ENCODE peak calls at places on chromosomes 13 and 19, in nine cellular contexts. X is brain microvascular endothelial cell; W is tibial artery; Z is CD8-positive, alpha-beta T cell; E is colonic mucosa; I is BE2C; P is AG04450; K is foreskin fibroblast; C is K562. L is an unnamed sample.

GRCh38 chr19:7905859-7906258 is 2.2 kb downstream of the MAP2K7 start:
- DNase-seq in C (no peak), E (no peak), X (no peak), P (no peak), K (no peak), I (no peak), W (no peak), Z (no peak), L (no peak)

GRCh38 chr19:40241809-40242384 is 15.4 kb upstream of the CCNP start:
- DNase-seq in K (no peak), I (no peak), C (no peak), X (no peak), Z (no peak), P (no peak), W (peak; percentile 35), E (no peak), L (no peak)

GRCh38 chr19:56159616-56160271 is 16.1 kb upstream of the GALP start:
- DNase-seq in X (no peak), E (no peak), W (no peak), Z (no peak), I (no peak), K (no peak), P (no peak), C (no peak), L (no peak)

GRCh38 chr19:33217881-33218280 is 7.8 kb downstream of the SLC7A10 start:
- DNase-seq in P (no peak), I (no peak), W (no peak), Z (no peak), K (no peak), E (no peak), X (no peak), C (no peak), L (no peak)

GRCh38 chr19:50266896-50267295 is 62.3 kb downstream of the KCNC3 start:
- DNase-seq in I (no peak), X (no peak), E (peak; percentile 73), W (no peak), Z (no peak), P (no peak), C (peak; percentile 59), K (no peak), L (no peak)

GRCh38 chr19:41706741-41707501 is 1.5 kb upstream of the CEACAM5 start:
- DNase-seq in E (peak; percentile 87), Z (peak; percentile 78), C (peak; percentile 82), I (peak; percentile 66), P (no peak), K (peak; percentile 32), W (no peak), X (no peak), L (no peak)

GRCh38 chr13:105665284-105665683 is 870.2 kb downstream of the EFNB2 start:
- DNase-seq in W (no peak), Z (no peak), P (no peak), E (no peak), X (peak; percentile 68), I (no peak), C (no peak), K (peak; percentile 57), L (no peak)

GRCh38 chr13:49366841-49367240 is 77.0 kb downstream of the CAB39L start:
- DNase-seq in E (no peak), K (peak; percentile 54), X (no peak), W (no peak), Z (no peak), C (no peak), P (peak; percentile 10), I (no peak), L (no peak)

GRCh38 chr13:99992912-99993311 is 11.3 kb downstream of the ZIC2 start:
- DNase-seq in Z (no peak), E (no peak), W (no peak), K (no peak), P (no peak), I (no peak), X (no peak), C (no peak), L (no peak)

GRCh38 chr13:89082623-89083022 is 1411.5 kb downstream of the SLITRK5 start:
- DNase-seq in C (no peak), X (no peak), P (no peak), Z (no peak), I (no peak), K (no peak), E (no peak), W (no peak), L (no peak)

GRCh38 chr13:114234266-114234644 is 442 bp upstream of the CDC16 start:
- DNase-seq in Z (no peak), X (no peak), E (no peak), W (no peak), P (no peak), I (no peak), C (no peak), K (no peak), L (no peak)

DNA sequence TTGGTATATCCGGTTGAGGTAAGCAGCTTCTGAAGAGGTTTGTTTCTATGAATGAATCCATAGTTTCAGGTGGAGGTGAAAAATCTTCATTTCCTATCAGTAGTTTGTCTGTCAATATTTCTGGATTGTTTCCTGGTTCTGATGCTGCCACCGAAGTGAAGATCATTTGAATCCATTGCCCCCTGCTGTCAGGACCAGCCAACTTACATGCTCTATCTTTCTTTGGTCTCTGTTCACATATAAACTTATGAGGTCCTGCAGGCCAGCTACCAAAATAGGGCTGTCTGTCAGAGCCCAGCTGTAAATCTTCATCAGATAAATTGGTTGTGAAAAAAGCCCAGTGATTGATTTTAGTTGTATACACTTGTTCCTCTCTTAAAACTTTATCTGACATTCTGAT is 15.2 kb upstream of the N4BP2L1 start:
- DNase-seq in Z (no peak), E (no peak), I (peak; percentile 27), X (no peak), W (no peak), K (peak; percentile 44), C (peak; percentile 8), P (no peak), L (no peak)
- TF ChIP-seq CTCF in Z (peak; percentile 65), E (no peak), I (peak; percentile 55), X (peak; percentile 59), W (no peak), K (no peak), C (peak; percentile 15), P (peak; percentile 46), L (peak; percentile 23)

GRCh38 chr19:6677495-6677894 is 7.5 kb upstream of the TNFSF14 start:
- DNase-seq in Z (no peak), W (no peak), K (no peak), E (no peak), I (no peak), P (no peak), X (no peak), C (no peak), L (no peak)

GRCh38 chr19:6676288-6676687 is 6.3 kb upstream of the TNFSF14 start:
- DNase-seq in X (no peak), P (no peak), I (no peak), C (no peak), E (no peak), W (no peak), Z (no peak), K (no peak), L (no peak)

GRCh38 chr19:6671960-6672359 is 2.0 kb upstream of the TNFSF14 start:
- DNase-seq in I (no peak), E (no peak), K (no peak), W (no peak), Z (no peak), X (no peak), C (no peak), P (no peak), L (no peak)

GRCh38 chr19:6672693-6673290 is 2.8 kb upstream of the TNFSF14 start:
- DNase-seq in X (no peak), K (no peak), W (no peak), P (no peak), Z (no peak), C (no peak), E (no peak), I (no peak), L (no peak)

DNA sequence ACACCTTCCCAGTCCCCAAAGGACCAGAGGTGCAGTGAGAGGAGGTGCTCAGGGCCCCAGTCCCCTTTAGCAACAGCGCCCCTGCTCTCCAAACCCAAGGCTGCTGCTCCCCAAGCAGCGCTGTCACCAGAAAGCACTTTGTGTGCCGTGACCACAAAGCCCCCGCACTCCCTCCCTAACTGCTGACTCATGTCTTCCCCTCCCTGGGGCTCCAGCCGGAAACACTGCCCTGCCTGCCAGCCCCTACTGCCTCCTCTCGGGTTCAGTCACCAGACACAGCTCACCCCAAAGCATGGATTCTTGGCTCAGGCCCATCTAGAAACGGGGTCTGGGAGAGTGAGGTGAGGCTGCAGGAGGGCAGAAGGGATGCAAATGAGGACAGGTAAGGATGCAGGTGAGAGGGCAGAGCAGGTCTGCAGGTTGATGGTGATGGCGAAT is 4.9 kb upstream of the TNFSF14 start:
- DNase-seq in K (peak; percentile 43), X (peak; percentile 49), W (peak; percentile 58), I (no peak), C (peak; percentile 90), Z (peak; percentile 88), P (no peak), E (peak; percentile 64), L (peak; percentile 46)
- H3K4me3 ChIP-seq in K (no peak overlapping the region), X (no peak overlapping the region), W (no peak overlapping the region), I (no peak overlapping the region), C (peak overlapping the region; percentile 9), Z (no peak overlapping the region), P (no peak overlapping the region), E (no peak overlapping the region), L (no peak overlapping the region)

DNA sequence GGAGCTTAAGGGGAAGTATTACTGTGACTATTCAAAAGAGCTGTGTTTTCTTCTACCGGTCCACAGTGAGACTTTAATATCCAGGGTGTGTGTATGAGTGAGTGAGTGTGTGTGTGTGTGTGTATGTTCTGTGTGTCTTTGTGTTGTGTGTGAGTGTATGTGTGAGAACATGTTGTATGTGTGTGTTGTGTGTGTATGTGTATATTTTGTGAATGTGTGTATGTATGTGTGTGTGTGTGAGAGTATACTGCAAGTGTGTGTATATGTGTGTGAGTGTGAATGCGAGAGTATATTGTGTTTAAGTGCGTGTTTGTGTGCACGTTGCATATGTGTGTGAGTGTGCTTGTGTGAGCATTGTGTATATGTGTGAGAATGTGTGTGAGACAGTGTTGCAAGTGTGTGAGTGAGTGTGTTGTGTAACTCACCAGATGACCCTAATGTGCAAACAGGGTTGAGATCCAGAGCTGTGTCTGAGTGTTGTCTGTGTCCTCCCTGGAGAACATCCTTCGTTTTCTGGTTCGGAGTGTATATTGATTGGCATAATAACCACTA is 101.1 kb upstream of the RNF113B start:
- DNase-seq in I (no peak), K (no peak), W (no peak), P (no peak), C (no peak), Z (no peak), E (no peak), X (no peak), L (no peak)
- TF ChIP-seq CTCF in I (no peak), K (no peak), W (no peak), P (no peak), C (no peak), Z (no peak), E (no peak), X (no peak), L (no peak)

DNA sequence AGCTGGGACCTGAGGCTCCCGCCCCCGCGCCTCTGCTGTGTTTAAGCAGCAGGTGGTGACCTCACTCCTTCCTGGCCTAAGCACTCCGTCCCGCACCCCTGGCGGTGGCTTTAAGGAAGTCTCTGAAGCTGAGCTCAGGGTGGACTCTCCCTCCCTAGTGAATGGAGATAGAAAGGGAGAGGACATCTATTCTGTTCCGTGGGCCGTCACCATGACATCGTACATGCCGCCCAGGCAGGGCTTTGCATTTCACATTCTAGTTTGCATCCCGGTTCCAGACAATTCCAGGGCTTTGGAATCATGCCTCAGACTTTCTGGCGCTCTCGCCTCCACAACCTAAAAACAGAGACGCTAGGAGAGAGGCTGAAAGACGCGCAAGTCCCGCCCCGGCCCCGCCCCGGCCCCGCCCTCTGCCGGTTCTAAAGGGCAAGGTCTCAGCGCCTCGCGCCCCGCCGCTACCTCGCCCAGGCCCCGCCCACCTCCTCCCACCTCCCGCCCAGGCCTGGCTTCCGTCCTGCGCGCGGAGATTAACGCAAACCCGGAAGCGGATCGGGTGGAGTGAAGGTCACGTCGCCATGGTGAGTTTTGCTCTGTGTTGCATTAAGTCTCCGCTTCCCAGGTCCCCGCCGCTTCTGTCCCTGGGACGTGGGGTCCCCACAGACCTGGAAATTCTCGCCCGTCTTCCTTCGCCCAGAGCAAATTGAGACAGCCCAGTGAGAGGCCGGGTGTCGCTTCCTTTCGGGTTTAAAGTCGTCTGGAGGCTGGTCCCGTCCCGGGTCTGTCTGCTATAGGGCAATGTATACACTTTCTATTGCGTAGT is at the start of gene ZNF808:
- DNase-seq in Z (peak; percentile 97), E (peak; percentile 99), C (peak; percentile 95), W (peak; percentile 95), P (peak; percentile 61), X (peak; percentile 84), K (peak; percentile 96), I (peak; percentile 96), L (peak; percentile 47)
- H3K4me3 ChIP-seq in Z (peak within 1 kb of the TSS; percentile 98), E (peak within 1 kb of the TSS; percentile 62), C (peak within 1 kb of the TSS; percentile 61), W (peak within 1 kb of the TSS; percentile 67), P (peak within 1 kb of the TSS; percentile 83), X (peak within 1 kb of the TSS; percentile 85), K (peak within 1 kb of the TSS; percentile 86), I (peak within 1 kb of the TSS; percentile 89), L (peak within 1 kb of the TSS; percentile 68)

L was measured in HFF-Myc.